ENCODE peak calls at places on chromosomes 13 and 19, in nine cellular contexts. One of them, this sample, is unnamed.

GRCh38 chr19:51323481-51323891 is 12.0 kb downstream of the IGLON5 start:
- DNase-seq in neural progenitor cell: no peak
- DNase-seq in cardiac muscle cell: no peak
- DNase-seq in heart right ventricle: no peak
- DNase-seq in body of pancreas: no peak
- DNase-seq in choroid plexus epithelial cell: no peak
- DNase-seq in fibroblast of lung: no peak
- DNase-seq in epithelial cell of proximal tubule: no peak
- DNase-seq in adrenal gland: no peak
- DNase-seq in this sample: no peak

GRCh38 chr19:14479985-14480694 is 5.0 kb upstream of the PTGER1 start:
- DNase-seq in fibroblast of lung: peak
- DNase-seq in choroid plexus epithelial cell: peak
- DNase-seq in adrenal gland: no peak
- DNase-seq in cardiac muscle cell: peak
- DNase-seq in body of pancreas: peak
- DNase-seq in heart right ventricle: no peak
- DNase-seq in epithelial cell of proximal tubule: no peak
- DNase-seq in neural progenitor cell: peak
- DNase-seq in this sample: peak

GRCh38 chr19:3576696-3577443 is 4.1 kb downstream of the HMG20B start:
- DNase-seq in cardiac muscle cell: peak
- DNase-seq in neural progenitor cell: peak
- DNase-seq in body of pancreas: peak
- DNase-seq in adrenal gland: peak
- DNase-seq in fibroblast of lung: peak
- DNase-seq in epithelial cell of proximal tubule: no peak
- DNase-seq in choroid plexus epithelial cell: peak
- DNase-seq in heart right ventricle: peak
- DNase-seq in this sample: peak

GRCh38 chr13:77580748-77581147 is 45.2 kb downstream of the SCEL start:
- DNase-seq in choroid plexus epithelial cell: no peak
- DNase-seq in fibroblast of lung: no peak
- DNase-seq in heart right ventricle: no peak
- DNase-seq in cardiac muscle cell: no peak
- DNase-seq in epithelial cell of proximal tubule: no peak
- DNase-seq in adrenal gland: no peak
- DNase-seq in body of pancreas: no peak
- DNase-seq in neural progenitor cell: no peak
- DNase-seq in this sample: no peak

GRCh38 chr19:40808497-40808896 is 9.5 kb downstream of the EGLN2 start:
- DNase-seq in neural progenitor cell: no peak
- DNase-seq in epithelial cell of proximal tubule: no peak
- DNase-seq in adrenal gland: no peak
- DNase-seq in cardiac muscle cell: no peak
- DNase-seq in choroid plexus epithelial cell: no peak
- DNase-seq in fibroblast of lung: no peak
- DNase-seq in body of pancreas: no peak
- DNase-seq in heart right ventricle: no peak
- DNase-seq in this sample: no peak

GRCh38 chr13:101283782-101284181 is 132.5 kb downstream of the NALCN start:
- DNase-seq in neural progenitor cell: no peak
- DNase-seq in cardiac muscle cell: no peak
- DNase-seq in choroid plexus epithelial cell: no peak
- DNase-seq in adrenal gland: no peak
- DNase-seq in epithelial cell of proximal tubule: no peak
- DNase-seq in fibroblast of lung: no peak
- DNase-seq in body of pancreas: no peak
- DNase-seq in heart right ventricle: no peak
- DNase-seq in this sample: no peak

GRCh38 chr13:24119593-24120508 is 40.7 kb upstream of the SPATA13 start:
- DNase-seq in neural progenitor cell: peak
- DNase-seq in epithelial cell of proximal tubule: no peak
- DNase-seq in fibroblast of lung: no peak
- DNase-seq in choroid plexus epithelial cell: peak
- DNase-seq in body of pancreas: no peak
- DNase-seq in adrenal gland: peak
- DNase-seq in heart right ventricle: no peak
- DNase-seq in cardiac muscle cell: peak
- DNase-seq in this sample: peak

GRCh38 chr13:108957369-108958012 is 328.1 kb downstream of the MYO16 start:
- DNase-seq in choroid plexus epithelial cell: peak
- DNase-seq in cardiac muscle cell: no peak
- DNase-seq in neural progenitor cell: peak
- DNase-seq in adrenal gland: peak
- DNase-seq in epithelial cell of proximal tubule: peak
- DNase-seq in body of pancreas: no peak
- DNase-seq in heart right ventricle: no peak
- DNase-seq in fibroblast of lung: peak
- DNase-seq in this sample: no peak

GRCh38 chr19:21940684-21941083 is 70.1 kb downstream of the ZNF208 start:
- DNase-seq in fibroblast of lung: no peak
- DNase-seq in neural progenitor cell: no peak
- DNase-seq in heart right ventricle: no peak
- DNase-seq in body of pancreas: no peak
- DNase-seq in cardiac muscle cell: no peak
- DNase-seq in epithelial cell of proximal tubule: no peak
- DNase-seq in choroid plexus epithelial cell: no peak
- DNase-seq in adrenal gland: no peak
- DNase-seq in this sample: no peak

GRCh38 chr19:4707322-4707721 is 16.3 kb downstream of the DPP9 start:
- DNase-seq in neural progenitor cell: no peak
- DNase-seq in adrenal gland: peak
- DNase-seq in cardiac muscle cell: no peak
- DNase-seq in body of pancreas: no peak
- DNase-seq in fibroblast of lung: no peak
- DNase-seq in heart right ventricle: no peak
- DNase-seq in epithelial cell of proximal tubule: no peak
- DNase-seq in choroid plexus epithelial cell: no peak
- DNase-seq in this sample: no peak

GRCh38 chr13:100138859-100139491 is 50.1 kb downstream of the PCCA start:
- DNase-seq in neural progenitor cell: no peak
- DNase-seq in choroid plexus epithelial cell: peak
- DNase-seq in adrenal gland: no peak
- DNase-seq in fibroblast of lung: no peak
- DNase-seq in heart right ventricle: no peak
- DNase-seq in epithelial cell of proximal tubule: no peak
- DNase-seq in body of pancreas: no peak
- DNase-seq in cardiac muscle cell: no peak
- DNase-seq in this sample: no peak

GRCh38 chr13:28753208-28753892 is 34.6 kb upstream of the SLC46A3 start:
- DNase-seq in fibroblast of lung: peak
- DNase-seq in epithelial cell of proximal tubule: peak
- DNase-seq in heart right ventricle: peak
- DNase-seq in choroid plexus epithelial cell: peak
- DNase-seq in neural progenitor cell: no peak
- DNase-seq in body of pancreas: peak
- DNase-seq in adrenal gland: peak
- DNase-seq in cardiac muscle cell: peak
- DNase-seq in this sample: no peak

GRCh38 chr19:8935460-8935859 is 74.7 kb downstream of the MUC16 start:
- DNase-seq in choroid plexus epithelial cell: peak
- DNase-seq in neural progenitor cell: no peak
- DNase-seq in fibroblast of lung: no peak
- DNase-seq in epithelial cell of proximal tubule: no peak
- DNase-seq in adrenal gland: no peak
- DNase-seq in body of pancreas: no peak
- DNase-seq in heart right ventricle: no peak
- DNase-seq in cardiac muscle cell: no peak
- DNase-seq in this sample: no peak

GRCh38 chr13:101626925-101627555 is 174.6 kb downstream of the ITGBL1 start:
- DNase-seq in fibroblast of lung: peak
- DNase-seq in neural progenitor cell: no peak
- DNase-seq in epithelial cell of proximal tubule: no peak
- DNase-seq in choroid plexus epithelial cell: peak
- DNase-seq in cardiac muscle cell: no peak
- DNase-seq in body of pancreas: no peak
- DNase-seq in heart right ventricle: no peak
- DNase-seq in adrenal gland: no peak
- DNase-seq in this sample: no peak

GRCh38 chr19:55667006-55667381 is 8.0 kb upstream of the EPN1 start:
- DNase-seq in heart right ventricle: no peak
- DNase-seq in cardiac muscle cell: no peak
- DNase-seq in fibroblast of lung: no peak
- DNase-seq in adrenal gland: no peak
- DNase-seq in neural progenitor cell: no peak
- DNase-seq in body of pancreas: no peak
- DNase-seq in choroid plexus epithelial cell: no peak
- DNase-seq in epithelial cell of proximal tubule: no peak
- DNase-seq in this sample: no peak

GRCh38 chr19:55642153-55643002 is 1.1 kb upstream of the ZNF581 start:
- DNase-seq in adrenal gland: peak
- DNase-seq in epithelial cell of proximal tubule: no peak
- DNase-seq in choroid plexus epithelial cell: peak
- DNase-seq in fibroblast of lung: peak
- DNase-seq in neural progenitor cell: peak
- DNase-seq in cardiac muscle cell: peak
- DNase-seq in body of pancreas: peak
- DNase-seq in heart right ventricle: peak
- DNase-seq in this sample: no peak

GRCh38 chr19:48192750-48193149 is 22.3 kb downstream of the ZSWIM9 start:
- DNase-seq in cardiac muscle cell: no peak
- DNase-seq in choroid plexus epithelial cell: no peak
- DNase-seq in neural progenitor cell: no peak
- DNase-seq in body of pancreas: no peak
- DNase-seq in epithelial cell of proximal tubule: no peak
- DNase-seq in adrenal gland: no peak
- DNase-seq in heart right ventricle: no peak
- DNase-seq in fibroblast of lung: no peak
- DNase-seq in this sample: no peak
- TF ChIP-seq CTCF in cardiac muscle cell: no peak
- TF ChIP-seq CTCF in choroid plexus epithelial cell: no peak
- TF ChIP-seq CTCF in neural progenitor cell: no peak
- TF ChIP-seq CTCF in body of pancreas: no peak
- TF ChIP-seq CTCF in epithelial cell of proximal tubule: no peak
- TF ChIP-seq CTCF in adrenal gland: no peak
- TF ChIP-seq CTCF in heart right ventricle: no peak
- TF ChIP-seq CTCF in fibroblast of lung: no peak
- TF ChIP-seq CTCF in this sample: no peak

GRCh38 chr13:57557979-57558529 is 73.5 kb upstream of the PCDH17 start:
- DNase-seq in cardiac muscle cell: peak
- DNase-seq in adrenal gland: no peak
- DNase-seq in body of pancreas: no peak
- DNase-seq in neural progenitor cell: peak
- DNase-seq in epithelial cell of proximal tubule: no peak
- DNase-seq in heart right ventricle: no peak
- DNase-seq in choroid plexus epithelial cell: peak
- DNase-seq in fibroblast of lung: peak
- DNase-seq in this sample: no peak
- TF ChIP-seq CTCF in cardiac muscle cell: no peak
- TF ChIP-seq CTCF in adrenal gland: no peak
- TF ChIP-seq CTCF in body of pancreas: peak
- TF ChIP-seq CTCF in neural progenitor cell: peak
- TF ChIP-seq CTCF in epithelial cell of proximal tubule: peak
- TF ChIP-seq CTCF in heart right ventricle: no peak
- TF ChIP-seq CTCF in choroid plexus epithelial cell: no peak
- TF ChIP-seq CTCF in fibroblast of lung: no peak
- TF ChIP-seq CTCF in this sample: peak

GRCh38 chr13:97004096-97004876 is 10.0 kb upstream of the OXGR1 start:
- DNase-seq in adrenal gland: no peak
- DNase-seq in neural progenitor cell: no peak
- DNase-seq in cardiac muscle cell: no peak
- DNase-seq in fibroblast of lung: peak
- DNase-seq in heart right ventricle: no peak
- DNase-seq in body of pancreas: no peak
- DNase-seq in choroid plexus epithelial cell: peak
- DNase-seq in epithelial cell of proximal tubule: no peak
- DNase-seq in this sample: no peak
- TF ChIP-seq CTCF in adrenal gland: no peak
- TF ChIP-seq CTCF in neural progenitor cell: no peak
- TF ChIP-seq CTCF in cardiac muscle cell: no peak
- TF ChIP-seq CTCF in fibroblast of lung: no peak
- TF ChIP-seq CTCF in heart right ventricle: no peak
- TF ChIP-seq CTCF in body of pancreas: no peak
- TF ChIP-seq CTCF in choroid plexus epithelial cell: no peak
- TF ChIP-seq CTCF in epithelial cell of proximal tubule: no peak
- TF ChIP-seq CTCF in this sample: no peak

GRCh38 chr19:23183251-23183650 is 66.4 kb downstream of the ZNF730 start:
- DNase-seq in heart right ventricle: no peak
- DNase-seq in body of pancreas: no peak
- DNase-seq in adrenal gland: no peak
- DNase-seq in fibroblast of lung: no peak
- DNase-seq in choroid plexus epithelial cell: no peak
- DNase-seq in cardiac muscle cell: no peak
- DNase-seq in neural progenitor cell: no peak
- DNase-seq in epithelial cell of proximal tubule: no peak
- DNase-seq in this sample: no peak
- TF ChIP-seq CTCF in heart right ventricle: no peak
- TF ChIP-seq CTCF in body of pancreas: no peak
- TF ChIP-seq CTCF in adrenal gland: no peak
- TF ChIP-seq CTCF in fibroblast of lung: no peak
- TF ChIP-seq CTCF in choroid plexus epithelial cell: no peak
- TF ChIP-seq CTCF in cardiac muscle cell: no peak
- TF ChIP-seq CTCF in neural progenitor cell: no peak
- TF ChIP-seq CTCF in epithelial cell of proximal tubule: no peak
- TF ChIP-seq CTCF in this sample: no peak

GRCh38 chr13:73945371-73945770 is 188.8 kb downstream of the KLF12 start:
- DNase-seq in neural progenitor cell: no peak
- DNase-seq in choroid plexus epithelial cell: peak
- DNase-seq in adrenal gland: no peak
- DNase-seq in epithelial cell of proximal tubule: no peak
- DNase-seq in cardiac muscle cell: no peak
- DNase-seq in fibroblast of lung: peak
- DNase-seq in body of pancreas: no peak
- DNase-seq in heart right ventricle: no peak
- DNase-seq in this sample: no peak
- TF ChIP-seq CTCF in neural progenitor cell: no peak
- TF ChIP-seq CTCF in choroid plexus epithelial cell: no peak
- TF ChIP-seq CTCF in adrenal gland: no peak
- TF ChIP-seq CTCF in epithelial cell of proximal tubule: no peak
- TF ChIP-seq CTCF in cardiac muscle cell: no peak
- TF ChIP-seq CTCF in fibroblast of lung: no peak
- TF ChIP-seq CTCF in body of pancreas: no peak
- TF ChIP-seq CTCF in heart right ventricle: no peak
- TF ChIP-seq CTCF in this sample: no peak

DNA sequence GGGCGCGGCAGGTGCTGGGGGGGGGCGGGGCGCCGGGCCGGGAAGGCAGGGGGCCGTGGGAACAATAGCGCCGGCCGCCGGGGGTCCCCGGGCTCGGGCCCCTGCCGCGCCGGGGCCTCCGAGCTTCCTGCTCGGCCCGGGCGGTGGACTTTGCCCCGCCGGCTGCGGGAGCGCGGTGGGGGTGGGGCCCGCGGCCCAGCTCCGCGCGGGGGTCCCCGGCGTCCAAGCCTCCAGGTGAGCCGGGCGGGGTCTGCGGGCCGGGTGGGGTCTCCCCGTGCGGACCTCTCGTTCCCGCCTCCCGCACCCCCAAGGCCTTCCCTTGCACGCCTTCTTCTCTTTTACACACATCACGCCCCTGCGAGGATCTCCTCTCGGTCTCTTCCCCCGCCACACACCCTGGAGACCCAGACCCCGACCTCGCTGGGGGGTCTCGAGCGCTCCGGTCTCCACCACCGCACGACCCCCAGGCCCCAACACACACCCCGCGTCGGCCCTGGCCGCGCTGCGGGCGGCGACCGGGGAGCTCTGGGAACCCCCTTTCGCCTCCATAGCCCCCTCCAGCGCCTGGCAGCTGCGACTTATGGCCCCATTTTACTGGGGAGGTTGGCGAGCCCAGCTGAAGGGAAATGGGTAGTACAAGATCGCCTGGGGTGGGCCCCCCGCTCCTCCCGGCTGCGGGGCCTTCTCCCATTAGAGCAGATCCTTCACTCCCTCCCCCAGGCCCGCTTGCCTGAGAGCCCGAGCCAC is 701 bp downstream of the CAMSAP3 start:
- DNase-seq in neural progenitor cell: peak
- DNase-seq in cardiac muscle cell: no peak
- DNase-seq in adrenal gland: no peak
- DNase-seq in fibroblast of lung: no peak
- DNase-seq in heart right ventricle: no peak
- DNase-seq in body of pancreas: peak
- DNase-seq in epithelial cell of proximal tubule: no peak
- DNase-seq in choroid plexus epithelial cell: no peak
- DNase-seq in this sample: no peak
- TF ChIP-seq CTCF in neural progenitor cell: no peak
- TF ChIP-seq CTCF in cardiac muscle cell: no peak
- TF ChIP-seq CTCF in adrenal gland: no peak
- TF ChIP-seq CTCF in fibroblast of lung: no peak
- TF ChIP-seq CTCF in heart right ventricle: no peak
- TF ChIP-seq CTCF in body of pancreas: no peak
- TF ChIP-seq CTCF in epithelial cell of proximal tubule: peak
- TF ChIP-seq CTCF in choroid plexus epithelial cell: no peak
- TF ChIP-seq CTCF in this sample: no peak